ENCODE peak calls at places on chromosomes 12 and 14, in six cellular contexts. One of them, this sample, is unnamed.

GRCh38 chr12:2531371-2531770 is 263.4 kb upstream of the FKBP4 start:
- DNase-seq in brain microvascular endothelial cell: no peak
- DNase-seq in EL: peak
- DNase-seq in H54: no peak
- DNase-seq in cardiac muscle cell: no peak
- DNase-seq in kidney tubule cell: no peak
- DNase-seq in this sample: no peak

GRCh38 chr12:18492372-18493025 is 231.2 kb downstream of the PIK3C2G start:
- DNase-seq in cardiac muscle cell: peak
- DNase-seq in brain microvascular endothelial cell: peak
- DNase-seq in H54: no peak
- DNase-seq in kidney tubule cell: no peak
- DNase-seq in EL: peak
- DNase-seq in this sample: no peak

GRCh38 chr14:35215110-35215872 is 76.9 kb upstream of the PSMA6 start:
- DNase-seq in kidney tubule cell: peak
- DNase-seq in brain microvascular endothelial cell: peak
- DNase-seq in EL: peak
- DNase-seq in cardiac muscle cell: peak
- DNase-seq in H54: no peak
- DNase-seq in this sample: peak

GRCh38 chr14:68607081-68607851 is 185.6 kb downstream of the ZFP36L1 start:
- DNase-seq in kidney tubule cell: no peak
- DNase-seq in cardiac muscle cell: peak
- DNase-seq in H54: no peak
- DNase-seq in brain microvascular endothelial cell: no peak
- DNase-seq in EL: no peak
- DNase-seq in this sample: no peak

GRCh38 chr12:57343703-57344378 is 87.0 kb downstream of the R3HDM2 start:
- DNase-seq in cardiac muscle cell: no peak
- DNase-seq in kidney tubule cell: no peak
- DNase-seq in H54: no peak
- DNase-seq in EL: no peak
- DNase-seq in brain microvascular endothelial cell: no peak
- DNase-seq in this sample: no peak

GRCh38 chr12:15164997-15165659 is 56.1 kb downstream of the RERG start:
- DNase-seq in EL: no peak
- DNase-seq in cardiac muscle cell: peak
- DNase-seq in kidney tubule cell: peak
- DNase-seq in H54: no peak
- DNase-seq in brain microvascular endothelial cell: peak
- DNase-seq in this sample: no peak

GRCh38 chr12:102063066-102063465 is 1.3 kb upstream of the WASHC3 start:
- DNase-seq in brain microvascular endothelial cell: no peak
- DNase-seq in H54: no peak
- DNase-seq in kidney tubule cell: no peak
- DNase-seq in EL: peak
- DNase-seq in cardiac muscle cell: no peak
- DNase-seq in this sample: peak

GRCh38 chr14:105374389-105374788 is 23.9 kb upstream of the TEX22 start:
- DNase-seq in H54: no peak
- DNase-seq in cardiac muscle cell: no peak
- DNase-seq in EL: no peak
- DNase-seq in kidney tubule cell: no peak
- DNase-seq in brain microvascular endothelial cell: no peak
- DNase-seq in this sample: peak

GRCh38 chr14:28867571-28867970 is 101.0 kb downstream of the FOXG1 start:
- DNase-seq in brain microvascular endothelial cell: no peak
- DNase-seq in EL: no peak
- DNase-seq in cardiac muscle cell: no peak
- DNase-seq in kidney tubule cell: no peak
- DNase-seq in H54: no peak
- DNase-seq in this sample: no peak

GRCh38 chr12:113040722-113041168 is 15.8 kb upstream of the DTX1 start:
- DNase-seq in EL: peak
- DNase-seq in brain microvascular endothelial cell: peak
- DNase-seq in kidney tubule cell: peak
- DNase-seq in cardiac muscle cell: peak
- DNase-seq in H54: peak
- DNase-seq in this sample: no peak

GRCh38 chr12:2397356-2398045 is 344.7 kb downstream of the CACNA1C start:
- DNase-seq in EL: no peak
- DNase-seq in cardiac muscle cell: no peak
- DNase-seq in brain microvascular endothelial cell: no peak
- DNase-seq in H54: peak
- DNase-seq in kidney tubule cell: no peak
- DNase-seq in this sample: no peak

GRCh38 chr12:94761559-94761958 is 111.2 kb upstream of the TMCC3 start:
- DNase-seq in EL: peak
- DNase-seq in kidney tubule cell: peak
- DNase-seq in cardiac muscle cell: peak
- DNase-seq in brain microvascular endothelial cell: peak
- DNase-seq in H54: peak
- DNase-seq in this sample: no peak

GRCh38 chr12:64390275-64390851 is at the start of gene C12orf56:
- DNase-seq in cardiac muscle cell: peak
- DNase-seq in brain microvascular endothelial cell: no peak
- DNase-seq in H54: no peak
- DNase-seq in kidney tubule cell: peak
- DNase-seq in EL: peak
- DNase-seq in this sample: no peak

GRCh38 chr12:92094751-92095161 is 50.9 kb downstream of the BTG1 start:
- DNase-seq in H54: no peak
- DNase-seq in brain microvascular endothelial cell: peak
- DNase-seq in cardiac muscle cell: peak
- DNase-seq in kidney tubule cell: peak
- DNase-seq in EL: peak
- DNase-seq in this sample: no peak

GRCh38 chr14:89374908-89375307 is 42.1 kb downstream of the FOXN3 start:
- DNase-seq in H54: no peak
- DNase-seq in kidney tubule cell: no peak
- DNase-seq in cardiac muscle cell: no peak
- DNase-seq in brain microvascular endothelial cell: no peak
- DNase-seq in EL: no peak
- DNase-seq in this sample: no peak